ENCODE peak calls at places on chromosomes 1 and 21, in nine cellular contexts. One of them, this sample, is unnamed.

GRCh38 chr1:214566158-214567104 is 15.0 kb upstream of the PTPN14 start:
- DNase-seq in HL-60: no peak
- DNase-seq in endothelial cell: no peak
- DNase-seq in pancreas: no peak
- DNase-seq in BE2C: no peak
- DNase-seq in osteocyte: no peak
- DNase-seq in tibial artery: no peak
- DNase-seq in SK-N-SH: no peak
- DNase-seq in psoas muscle: no peak
- DNase-seq in this sample: no peak

GRCh38 chr1:207088731-207089626 is at the start of gene C4BPB:
- DNase-seq in BE2C: no peak
- DNase-seq in psoas muscle: no peak
- DNase-seq in SK-N-SH: no peak
- DNase-seq in endothelial cell: no peak
- DNase-seq in osteocyte: no peak
- DNase-seq in HL-60: no peak
- DNase-seq in tibial artery: no peak
- DNase-seq in pancreas: peak
- DNase-seq in this sample: no peak

GRCh38 chr1:31954607-31955283 is 16.6 kb upstream of the PTP4A2 start:
- DNase-seq in pancreas: peak
- DNase-seq in tibial artery: peak
- DNase-seq in SK-N-SH: no peak
- DNase-seq in osteocyte: no peak
- DNase-seq in BE2C: no peak
- DNase-seq in HL-60: peak
- DNase-seq in psoas muscle: peak
- DNase-seq in endothelial cell: no peak
- DNase-seq in this sample: no peak

GRCh38 chr1:24724345-24725208 is 20.7 kb upstream of the CLIC4 start:
- DNase-seq in HL-60: no peak
- DNase-seq in pancreas: no peak
- DNase-seq in endothelial cell: no peak
- DNase-seq in osteocyte: peak
- DNase-seq in tibial artery: no peak
- DNase-seq in BE2C: no peak
- DNase-seq in psoas muscle: no peak
- DNase-seq in SK-N-SH: no peak
- DNase-seq in this sample: no peak

GRCh38 chr1:12473596-12474329 is 144.2 kb downstream of the DHRS3 start:
- DNase-seq in endothelial cell: no peak
- DNase-seq in osteocyte: no peak
- DNase-seq in psoas muscle: no peak
- DNase-seq in HL-60: no peak
- DNase-seq in BE2C: no peak
- DNase-seq in SK-N-SH: no peak
- DNase-seq in tibial artery: no peak
- DNase-seq in pancreas: no peak
- DNase-seq in this sample: no peak

GRCh38 chr21:15000076-15000475 is 64.7 kb downstream of the NRIP1 start:
- DNase-seq in SK-N-SH: no peak
- DNase-seq in osteocyte: no peak
- DNase-seq in tibial artery: no peak
- DNase-seq in HL-60: no peak
- DNase-seq in pancreas: no peak
- DNase-seq in endothelial cell: no peak
- DNase-seq in psoas muscle: no peak
- DNase-seq in BE2C: no peak
- DNase-seq in this sample: no peak

GRCh38 chr21:25005388-25005787 is 601.9 kb downstream of the MRPL39 start:
- DNase-seq in psoas muscle: no peak
- DNase-seq in HL-60: peak
- DNase-seq in osteocyte: no peak
- DNase-seq in SK-N-SH: no peak
- DNase-seq in tibial artery: no peak
- DNase-seq in pancreas: no peak
- DNase-seq in endothelial cell: no peak
- DNase-seq in BE2C: no peak
- DNase-seq in this sample: no peak

GRCh38 chr21:26766826-26767325 is 78.3 kb downstream of the ADAMTS1 start:
- DNase-seq in SK-N-SH: no peak
- DNase-seq in psoas muscle: no peak
- DNase-seq in HL-60: no peak
- DNase-seq in osteocyte: no peak
- DNase-seq in tibial artery: no peak
- DNase-seq in BE2C: no peak
- DNase-seq in endothelial cell: no peak
- DNase-seq in pancreas: no peak
- DNase-seq in this sample: no peak

GRCh38 chr1:114262314-114262960 is 108.8 kb upstream of the SYT6 start:
- DNase-seq in endothelial cell: no peak
- DNase-seq in tibial artery: no peak
- DNase-seq in osteocyte: no peak
- DNase-seq in HL-60: no peak
- DNase-seq in SK-N-SH: no peak
- DNase-seq in pancreas: no peak
- DNase-seq in BE2C: no peak
- DNase-seq in psoas muscle: no peak
- DNase-seq in this sample: no peak

GRCh38 chr1:114259517-114260160 is 106.0 kb upstream of the SYT6 start:
- DNase-seq in psoas muscle: no peak
- DNase-seq in endothelial cell: no peak
- DNase-seq in tibial artery: no peak
- DNase-seq in BE2C: no peak
- DNase-seq in SK-N-SH: no peak
- DNase-seq in HL-60: no peak
- DNase-seq in pancreas: no peak
- DNase-seq in osteocyte: no peak
- DNase-seq in this sample: no peak

GRCh38 chr1:114258633-114259032 is 105.0 kb upstream of the SYT6 start:
- DNase-seq in HL-60: no peak
- DNase-seq in pancreas: no peak
- DNase-seq in endothelial cell: no peak
- DNase-seq in SK-N-SH: no peak
- DNase-seq in BE2C: no peak
- DNase-seq in psoas muscle: no peak
- DNase-seq in osteocyte: no peak
- DNase-seq in tibial artery: no peak
- DNase-seq in this sample: no peak

GRCh38 chr1:114263343-114263742 is 109.7 kb upstream of the SYT6 start:
- DNase-seq in SK-N-SH: no peak
- DNase-seq in HL-60: no peak
- DNase-seq in tibial artery: no peak
- DNase-seq in endothelial cell: no peak
- DNase-seq in osteocyte: no peak
- DNase-seq in BE2C: no peak
- DNase-seq in pancreas: no peak
- DNase-seq in psoas muscle: no peak
- DNase-seq in this sample: no peak

GRCh38 chr1:114260805-114261488 is 107.3 kb upstream of the SYT6 start:
- DNase-seq in BE2C: no peak
- DNase-seq in tibial artery: no peak
- DNase-seq in SK-N-SH: no peak
- DNase-seq in psoas muscle: no peak
- DNase-seq in osteocyte: no peak
- DNase-seq in pancreas: no peak
- DNase-seq in HL-60: no peak
- DNase-seq in endothelial cell: no peak
- DNase-seq in this sample: no peak
- TF ChIP-seq CTCF in BE2C: no peak
- TF ChIP-seq CTCF in tibial artery: no peak
- TF ChIP-seq CTCF in SK-N-SH: no peak
- TF ChIP-seq CTCF in psoas muscle: no peak
- TF ChIP-seq CTCF in osteocyte: no peak
- TF ChIP-seq CTCF in pancreas: no peak
- TF ChIP-seq CTCF in HL-60: no peak
- TF ChIP-seq CTCF in endothelial cell: no peak
- TF ChIP-seq CTCF in this sample: no peak

GRCh38 chr1:220901906-220902305 is 22.7 kb downstream of the HLX start:
- DNase-seq in HL-60: no peak
- DNase-seq in psoas muscle: no peak
- DNase-seq in pancreas: no peak
- DNase-seq in BE2C: no peak
- DNase-seq in SK-N-SH: no peak
- DNase-seq in endothelial cell: no peak
- DNase-seq in osteocyte: no peak
- DNase-seq in tibial artery: no peak
- DNase-seq in this sample: no peak

GRCh38 chr1:220904861-220905260 is 25.6 kb downstream of the HLX start:
- DNase-seq in tibial artery: no peak
- DNase-seq in pancreas: no peak
- DNase-seq in osteocyte: no peak
- DNase-seq in BE2C: no peak
- DNase-seq in psoas muscle: no peak
- DNase-seq in SK-N-SH: no peak
- DNase-seq in HL-60: no peak
- DNase-seq in endothelial cell: no peak
- DNase-seq in this sample: no peak

GRCh38 chr1:220902916-220903315 is 23.7 kb downstream of the HLX start:
- DNase-seq in pancreas: no peak
- DNase-seq in SK-N-SH: no peak
- DNase-seq in endothelial cell: no peak
- DNase-seq in tibial artery: no peak
- DNase-seq in osteocyte: no peak
- DNase-seq in HL-60: no peak
- DNase-seq in psoas muscle: no peak
- DNase-seq in BE2C: no peak
- DNase-seq in this sample: no peak

GRCh38 chr1:220896088-220896487 is 16.8 kb downstream of the HLX start:
- DNase-seq in osteocyte: no peak
- DNase-seq in HL-60: no peak
- DNase-seq in BE2C: no peak
- DNase-seq in SK-N-SH: no peak
- DNase-seq in endothelial cell: no peak
- DNase-seq in tibial artery: no peak
- DNase-seq in psoas muscle: no peak
- DNase-seq in pancreas: no peak
- DNase-seq in this sample: no peak

DNA sequence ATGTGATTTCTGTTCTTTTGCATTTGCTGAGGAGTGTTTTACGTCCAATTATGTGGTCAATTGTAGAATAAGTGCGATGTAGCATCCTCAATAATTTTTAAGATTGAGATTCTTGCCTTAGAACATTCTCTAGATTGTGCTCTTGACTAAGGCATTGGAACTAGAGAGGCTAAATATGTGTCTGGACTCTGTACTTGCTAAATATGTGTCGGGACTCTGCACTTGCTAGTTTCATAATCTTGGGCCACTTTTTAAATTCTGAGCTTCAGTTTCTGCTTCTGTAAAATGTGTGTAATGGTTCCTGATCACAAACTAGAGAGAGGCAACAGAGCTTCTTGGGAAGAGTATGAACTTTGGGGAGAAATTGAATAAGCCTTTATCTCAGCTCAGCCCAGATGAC is 21.6 kb downstream of the HLX start:
- DNase-seq in endothelial cell: no peak
- DNase-seq in osteocyte: no peak
- DNase-seq in BE2C: no peak
- DNase-seq in psoas muscle: no peak
- DNase-seq in pancreas: no peak
- DNase-seq in SK-N-SH: no peak
- DNase-seq in HL-60: no peak
- DNase-seq in tibial artery: no peak
- DNase-seq in this sample: no peak
- TF ChIP-seq CTCF in endothelial cell: no peak
- TF ChIP-seq CTCF in osteocyte: no peak
- TF ChIP-seq CTCF in BE2C: no peak
- TF ChIP-seq CTCF in psoas muscle: no peak
- TF ChIP-seq CTCF in pancreas: no peak
- TF ChIP-seq CTCF in SK-N-SH: no peak
- TF ChIP-seq CTCF in HL-60: no peak
- TF ChIP-seq CTCF in tibial artery: no peak
- TF ChIP-seq CTCF in this sample: no peak

GRCh38 chr1:8478566-8478965 is 160.7 kb downstream of the SLC45A1 start:
- DNase-seq in psoas muscle: no peak
- DNase-seq in BE2C: no peak
- DNase-seq in endothelial cell: no peak
- DNase-seq in pancreas: no peak
- DNase-seq in SK-N-SH: no peak
- DNase-seq in osteocyte: no peak
- DNase-seq in HL-60: no peak
- DNase-seq in tibial artery: no peak
- DNase-seq in this sample: no peak

GRCh38 chr1:8486047-8486446 is 168.1 kb downstream of the SLC45A1 start:
- DNase-seq in endothelial cell: no peak
- DNase-seq in tibial artery: no peak
- DNase-seq in pancreas: no peak
- DNase-seq in HL-60: no peak
- DNase-seq in osteocyte: no peak
- DNase-seq in BE2C: no peak
- DNase-seq in SK-N-SH: no peak
- DNase-seq in psoas muscle: no peak
- DNase-seq in this sample: no peak

GRCh38 chr1:8482844-8483436 is 165.0 kb downstream of the SLC45A1 start:
- DNase-seq in SK-N-SH: no peak
- DNase-seq in osteocyte: no peak
- DNase-seq in endothelial cell: no peak
- DNase-seq in tibial artery: no peak
- DNase-seq in BE2C: no peak
- DNase-seq in psoas muscle: no peak
- DNase-seq in pancreas: no peak
- DNase-seq in HL-60: no peak
- DNase-seq in this sample: no peak

GRCh38 chr1:8477983-8478362 is 160.1 kb downstream of the SLC45A1 start:
- DNase-seq in SK-N-SH: no peak
- DNase-seq in tibial artery: no peak
- DNase-seq in pancreas: no peak
- DNase-seq in endothelial cell: no peak
- DNase-seq in BE2C: no peak
- DNase-seq in psoas muscle: no peak
- DNase-seq in HL-60: peak
- DNase-seq in osteocyte: peak
- DNase-seq in this sample: no peak

DNA sequence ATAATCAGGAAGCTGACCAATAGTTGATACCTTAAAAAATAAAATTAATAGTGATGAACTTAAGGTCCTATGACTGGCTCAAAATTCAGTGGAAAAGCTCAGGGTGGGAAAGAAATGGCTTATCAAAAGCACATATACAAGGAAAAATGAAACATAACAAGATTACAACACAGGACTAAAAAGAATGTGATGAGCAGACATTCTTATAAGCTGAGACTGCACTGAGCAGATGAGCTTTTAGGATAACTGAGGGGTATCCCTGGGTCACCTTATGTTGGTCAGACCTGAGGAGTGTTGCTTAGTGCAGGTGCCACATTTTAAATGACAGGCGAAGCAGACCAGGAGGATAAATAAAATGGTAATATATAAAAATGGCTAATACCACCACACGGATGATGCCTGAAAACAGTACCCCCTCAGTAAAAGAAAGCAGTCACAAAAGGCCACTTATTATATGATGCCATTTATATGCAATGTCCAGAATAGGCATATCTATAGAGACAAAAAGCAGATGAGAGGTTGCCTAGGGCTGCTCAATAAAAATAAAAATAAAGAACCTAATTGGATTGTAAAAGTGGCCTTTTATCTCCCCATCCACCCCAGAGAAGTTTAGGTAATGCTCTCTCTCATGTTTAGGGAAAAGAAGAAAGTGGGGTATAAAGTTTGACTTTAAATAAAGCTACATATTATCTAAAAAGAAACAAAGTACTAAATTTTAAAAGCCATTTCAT is 163.9 kb downstream of the SLC45A1 start:
- DNase-seq in osteocyte: no peak
- DNase-seq in pancreas: no peak
- DNase-seq in BE2C: no peak
- DNase-seq in psoas muscle: no peak
- DNase-seq in SK-N-SH: no peak
- DNase-seq in HL-60: no peak
- DNase-seq in tibial artery: no peak
- DNase-seq in endothelial cell: no peak
- DNase-seq in this sample: no peak
- TF ChIP-seq CTCF in osteocyte: no peak
- TF ChIP-seq CTCF in pancreas: no peak
- TF ChIP-seq CTCF in BE2C: no peak
- TF ChIP-seq CTCF in psoas muscle: no peak
- TF ChIP-seq CTCF in SK-N-SH: no peak
- TF ChIP-seq CTCF in HL-60: no peak
- TF ChIP-seq CTCF in tibial artery: no peak
- TF ChIP-seq CTCF in endothelial cell: no peak
- TF ChIP-seq CTCF in this sample: no peak

GRCh38 chr21:39669485-39669884 is 56.7 kb downstream of the B3GALT5 start:
- DNase-seq in psoas muscle: no peak
- DNase-seq in SK-N-SH: no peak
- DNase-seq in osteocyte: peak
- DNase-seq in pancreas: no peak
- DNase-seq in endothelial cell: no peak
- DNase-seq in BE2C: no peak
- DNase-seq in HL-60: no peak
- DNase-seq in tibial artery: no peak
- DNase-seq in this sample: no peak
- TF ChIP-seq CTCF in psoas muscle: no peak
- TF ChIP-seq CTCF in SK-N-SH: no peak
- TF ChIP-seq CTCF in osteocyte: no peak
- TF ChIP-seq CTCF in pancreas: no peak
- TF ChIP-seq CTCF in endothelial cell: no peak
- TF ChIP-seq CTCF in BE2C: no peak
- TF ChIP-seq CTCF in HL-60: no peak
- TF ChIP-seq CTCF in tibial artery: no peak
- TF ChIP-seq CTCF in this sample: no peak

This sample was measured in type B pancreatic cell.